ENCODE peak calls at places on chromosomes 5 and 9, in five cellular contexts. One of them, this sample, is unnamed.

GRCh38 chr9:131610231-131610761 is 65.0 kb downstream of the PRRT1B start:
- DNase-seq in GM23248: peak; percentile 96
- DNase-seq in Peyer's patch: no peak
- DNase-seq in mucosa of descending colon: no peak
- DNase-seq in esophagus squamous epithelium: no peak
- DNase-seq in this sample: no peak

GRCh38 chr5:175616083-175616482 is 41.8 kb upstream of the HRH2 start:
- DNase-seq in Peyer's patch: no peak
- DNase-seq in mucosa of descending colon: no peak
- DNase-seq in esophagus squamous epithelium: no peak
- DNase-seq in GM23248: no peak
- DNase-seq in this sample: no peak

GRCh38 chr9:112844771-112845542 is 45.7 kb downstream of the SLC46A2 start:
- DNase-seq in esophagus squamous epithelium: no peak
- DNase-seq in Peyer's patch: peak; percentile 75
- DNase-seq in mucosa of descending colon: peak; percentile 89
- DNase-seq in GM23248: peak; percentile 78
- DNase-seq in this sample: no peak

GRCh38 chr5:134458676-134459403 is 47.2 kb upstream of the CDKN2AIPNL start:
- DNase-seq in esophagus squamous epithelium: no peak
- DNase-seq in Peyer's patch: no peak
- DNase-seq in mucosa of descending colon: no peak
- DNase-seq in GM23248: no peak
- DNase-seq in this sample: peak; percentile 60

GRCh38 chr9:78567693-78568092 is 270.8 kb downstream of the PSAT1 start:
- DNase-seq in mucosa of descending colon: no peak
- DNase-seq in GM23248: peak; percentile 40
- DNase-seq in esophagus squamous epithelium: no peak
- DNase-seq in Peyer's patch: no peak
- DNase-seq in this sample: no peak

GRCh38 chr5:27140831-27141230 is 102.4 kb upstream of the CDH9 start:
- DNase-seq in mucosa of descending colon: no peak
- DNase-seq in esophagus squamous epithelium: no peak
- DNase-seq in GM23248: peak; percentile 1
- DNase-seq in Peyer's patch: no peak
- DNase-seq in this sample: no peak

GRCh38 chr5:157562111-157562581 is 13.4 kb downstream of the ADAM19 start:
- DNase-seq in Peyer's patch: no peak
- DNase-seq in mucosa of descending colon: no peak
- DNase-seq in esophagus squamous epithelium: no peak
- DNase-seq in GM23248: peak; percentile 42
- DNase-seq in this sample: no peak

GRCh38 chr5:149271717-149272558 is at the start of gene AFAP1L1:
- DNase-seq in esophagus squamous epithelium: no peak
- DNase-seq in GM23248: peak; percentile 77
- DNase-seq in mucosa of descending colon: peak; percentile 56
- DNase-seq in Peyer's patch: no peak
- DNase-seq in this sample: no peak

GRCh38 chr5:66814146-66814991 is 218.2 kb downstream of the MAST4 start:
- DNase-seq in GM23248: peak; percentile 66
- DNase-seq in esophagus squamous epithelium: no peak
- DNase-seq in mucosa of descending colon: no peak
- DNase-seq in Peyer's patch: peak; percentile 27
- DNase-seq in this sample: no peak

GRCh38 chr5:115773010-115773580 is 43.4 kb downstream of the CDO1 start:
- DNase-seq in esophagus squamous epithelium: no peak
- DNase-seq in GM23248: no peak
- DNase-seq in mucosa of descending colon: no peak
- DNase-seq in Peyer's patch: no peak
- DNase-seq in this sample: no peak

GRCh38 chr9:92481029-92481633 is 1.2 kb downstream of the ASPN start:
- DNase-seq in mucosa of descending colon: no peak
- DNase-seq in Peyer's patch: no peak
- DNase-seq in GM23248: peak; percentile 44
- DNase-seq in esophagus squamous epithelium: no peak
- DNase-seq in this sample: no peak

GRCh38 chr5:18745591-18745987 is 1111.3 kb downstream of the TAF11L14 start:
- DNase-seq in mucosa of descending colon: peak; percentile 31
- DNase-seq in GM23248: no peak
- DNase-seq in Peyer's patch: no peak
- DNase-seq in esophagus squamous epithelium: no peak
- DNase-seq in this sample: no peak

GRCh38 chr5:142746532-142746931 is 23.6 kb upstream of the ARHGAP26 start:
- DNase-seq in GM23248: no peak
- DNase-seq in esophagus squamous epithelium: no peak
- DNase-seq in mucosa of descending colon: no peak
- DNase-seq in Peyer's patch: no peak
- DNase-seq in this sample: no peak

GRCh38 chr5:174571662-174572397 is 152.6 kb upstream of the MSX2 start:
- DNase-seq in mucosa of descending colon: peak; percentile 23
- DNase-seq in Peyer's patch: no peak
- DNase-seq in esophagus squamous epithelium: no peak
- DNase-seq in GM23248: peak; percentile 76
- DNase-seq in this sample: peak; percentile 86

GRCh38 chr5:79020861-79021561 is 35.9 kb upstream of the ARSB start:
- DNase-seq in esophagus squamous epithelium: no peak
- DNase-seq in GM23248: peak; percentile 81
- DNase-seq in Peyer's patch: no peak
- DNase-seq in mucosa of descending colon: peak; percentile 50
- DNase-seq in this sample: no peak
- H3K4me3 ChIP-seq in esophagus squamous epithelium: peak overlapping the region; percentile 9
- H3K4me3 ChIP-seq in GM23248: peak overlapping the region; percentile 65
- H3K4me3 ChIP-seq in Peyer's patch: peak overlapping the region; percentile 8
- H3K4me3 ChIP-seq in mucosa of descending colon: no peak overlapping the region
- H3K4me3 ChIP-seq in this sample: no peak overlapping the region

GRCh38 chr9:128893354-128893753 is 11.4 kb downstream of the LRRC8A start:
- DNase-seq in esophagus squamous epithelium: no peak
- DNase-seq in Peyer's patch: no peak
- DNase-seq in GM23248: no peak
- DNase-seq in mucosa of descending colon: no peak
- DNase-seq in this sample: no peak

GRCh38 chr9:128895556-128895955 is 13.6 kb downstream of the LRRC8A start:
- DNase-seq in mucosa of descending colon: no peak
- DNase-seq in GM23248: no peak
- DNase-seq in Peyer's patch: no peak
- DNase-seq in esophagus squamous epithelium: no peak
- DNase-seq in this sample: no peak

GRCh38 chr9:128891354-128892222 is 9.7 kb downstream of the LRRC8A start:
- DNase-seq in Peyer's patch: no peak
- DNase-seq in mucosa of descending colon: no peak
- DNase-seq in esophagus squamous epithelium: no peak
- DNase-seq in GM23248: no peak
- DNase-seq in this sample: no peak

GRCh38 chr9:128894764-128895163 is 12.8 kb downstream of the LRRC8A start:
- DNase-seq in Peyer's patch: no peak
- DNase-seq in GM23248: no peak
- DNase-seq in esophagus squamous epithelium: no peak
- DNase-seq in mucosa of descending colon: no peak
- DNase-seq in this sample: no peak

GRCh38 chr9:128892223-128892892 is 10.4 kb downstream of the LRRC8A start:
- DNase-seq in esophagus squamous epithelium: peak; percentile 79
- DNase-seq in mucosa of descending colon: peak; percentile 87
- DNase-seq in Peyer's patch: no peak
- DNase-seq in GM23248: peak; percentile 94
- DNase-seq in this sample: peak; percentile 97
- H3K4me3 ChIP-seq in esophagus squamous epithelium: peak overlapping the region; percentile 13
- H3K4me3 ChIP-seq in mucosa of descending colon: no peak overlapping the region
- H3K4me3 ChIP-seq in Peyer's patch: peak overlapping the region; percentile 5
- H3K4me3 ChIP-seq in GM23248: peak overlapping the region; percentile 49
- H3K4me3 ChIP-seq in this sample: no peak overlapping the region

GRCh38 chr9:121073038-121073437 is 1.7 kb upstream of the CNTRL start:
- DNase-seq in mucosa of descending colon: no peak
- DNase-seq in Peyer's patch: no peak
- DNase-seq in GM23248: peak; percentile 85
- DNase-seq in esophagus squamous epithelium: no peak
- DNase-seq in this sample: no peak
- H3K4me3 ChIP-seq in mucosa of descending colon: no peak overlapping the region
- H3K4me3 ChIP-seq in Peyer's patch: no peak overlapping the region
- H3K4me3 ChIP-seq in GM23248: peak overlapping the region; percentile 87
- H3K4me3 ChIP-seq in esophagus squamous epithelium: no peak overlapping the region
- H3K4me3 ChIP-seq in this sample: no peak overlapping the region

GRCh38 chr5:14264605-14265316 is 121.6 kb downstream of the TRIO start:
- DNase-seq in GM23248: peak; percentile 98
- DNase-seq in mucosa of descending colon: peak; percentile 96
- DNase-seq in esophagus squamous epithelium: peak; percentile 49
- DNase-seq in Peyer's patch: peak; percentile 86
- DNase-seq in this sample: peak; percentile 98
- H3K4me3 ChIP-seq in GM23248: peak overlapping the region; percentile 56
- H3K4me3 ChIP-seq in mucosa of descending colon: no peak overlapping the region
- H3K4me3 ChIP-seq in esophagus squamous epithelium: peak overlapping the region; percentile 15
- H3K4me3 ChIP-seq in Peyer's patch: peak overlapping the region; percentile 3
- H3K4me3 ChIP-seq in this sample: peak overlapping the region; percentile 2

DNA sequence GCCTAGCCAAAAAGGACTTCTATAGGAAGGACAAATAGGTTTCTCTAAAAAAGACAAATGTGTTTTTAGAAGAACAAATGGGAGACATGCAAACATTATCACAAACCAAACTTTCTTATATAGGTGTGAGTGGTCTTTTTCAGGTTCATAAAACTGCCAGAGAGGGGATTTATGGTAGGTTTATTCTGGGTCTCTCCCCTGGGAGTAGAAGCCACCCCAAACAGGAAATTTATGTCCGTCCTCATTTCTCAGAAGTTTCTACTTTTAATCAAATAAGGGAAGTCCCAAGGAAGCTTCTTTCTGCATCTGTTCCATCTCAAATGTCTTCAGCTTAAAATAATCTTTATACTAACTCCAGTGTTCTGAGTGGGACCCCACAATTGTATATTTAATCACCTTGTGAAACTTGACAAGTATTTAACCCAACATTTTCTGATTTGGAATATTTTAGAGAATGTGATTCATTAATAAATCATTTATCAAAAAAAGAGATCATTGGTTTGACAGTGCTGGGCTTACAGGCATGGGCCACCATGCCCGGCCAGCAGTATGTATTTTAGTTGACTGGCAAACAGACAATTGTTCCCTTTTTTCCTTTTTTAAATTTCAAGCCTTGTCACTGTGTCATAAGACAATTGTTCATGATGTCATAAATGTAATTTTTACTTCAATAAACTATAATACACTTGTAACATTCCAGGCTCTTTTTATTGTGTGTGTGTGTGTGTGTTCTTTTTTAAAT is 44.5 kb upstream of the GLDC start:
- DNase-seq in esophagus squamous epithelium: no peak
- DNase-seq in mucosa of descending colon: no peak
- DNase-seq in GM23248: no peak
- DNase-seq in Peyer's patch: no peak
- DNase-seq in this sample: no peak
- H3K4me3 ChIP-seq in esophagus squamous epithelium: no peak overlapping the region
- H3K4me3 ChIP-seq in mucosa of descending colon: no peak overlapping the region
- H3K4me3 ChIP-seq in GM23248: no peak overlapping the region
- H3K4me3 ChIP-seq in Peyer's patch: no peak overlapping the region
- H3K4me3 ChIP-seq in this sample: no peak overlapping the region

GRCh38 chr5:96930589-96930988 is 5.3 kb upstream of the LNPEP start:
- DNase-seq in GM23248: no peak
- DNase-seq in esophagus squamous epithelium: no peak
- DNase-seq in Peyer's patch: no peak
- DNase-seq in mucosa of descending colon: no peak
- DNase-seq in this sample: no peak
- H3K4me3 ChIP-seq in GM23248: no peak overlapping the region
- H3K4me3 ChIP-seq in esophagus squamous epithelium: no peak overlapping the region
- H3K4me3 ChIP-seq in Peyer's patch: no peak overlapping the region
- H3K4me3 ChIP-seq in mucosa of descending colon: no peak overlapping the region
- H3K4me3 ChIP-seq in this sample: no peak overlapping the region

This sample was measured in RWPE2.